ENCODE peak calls at places on chromosomes 7 and 10, in six cellular contexts. U is brain microvascular endothelial cell, G is OCI-LY7, I is endothelial cell of umbilical vein, B is kidney, Q is fibroblast of lung. F is an unnamed sample.

GRCh38 chr10:73905256-73906018 is 5.5 kb upstream of the PLAU start:
- DNase-seq in G (no peak), U (no peak), Q (no peak), B (peak; percentile 3), I (peak; percentile 55), F (no peak)

GRCh38 chr10:673492-673891 is 16.0 kb downstream of the DIP2C start:
- DNase-seq in I (no peak), B (no peak), G (no peak), Q (no peak), U (no peak), F (no peak)

GRCh38 chr7:28818996-28819395 is 139.1 kb downstream of the TRIL start:
- DNase-seq in Q (no peak), B (no peak), G (no peak), U (no peak), I (no peak), F (no peak)

GRCh38 chr7:139061416-139061815 is 25.6 kb upstream of the ZC3HAV1L start:
- DNase-seq in Q (peak; percentile 12), G (no peak), I (no peak), U (no peak), B (no peak), F (no peak)

GRCh38 chr10:44993226-44993921 is 7.3 kb upstream of the ZNF22 start:
- DNase-seq in U (no peak), Q (no peak), G (no peak), I (no peak), B (peak; percentile 68), F (no peak)

GRCh38 chr7:28536259-28536658 is 123.9 kb downstream of the CREB5 start:
- DNase-seq in U (peak; percentile 60), Q (peak; percentile 27), G (no peak), I (no peak), B (no peak), F (no peak)

GRCh38 chr7:10429516-10429915 is 544.2 kb upstream of the PHF14 start:
- DNase-seq in U (no peak), G (no peak), B (no peak), I (no peak), Q (no peak), F (no peak)

GRCh38 chr10:96339383-96339782 is 19.4 kb downstream of the OPALIN start:
- DNase-seq in B (no peak), G (no peak), Q (no peak), I (no peak), U (no peak), F (no peak)

GRCh38 chr7:12401538-12402364 is 1.9 kb downstream of the VWDE start:
- DNase-seq in B (no peak), I (peak; percentile 6), G (no peak), U (no peak), Q (no peak), F (no peak)

GRCh38 chr10:63430091-63430998 is 35.4 kb downstream of the JMJD1C start:
- DNase-seq in Q (peak; percentile 71), G (no peak), U (peak; percentile 76), B (no peak), I (peak; percentile 83), F (no peak)

GRCh38 chr7:2937701-2938513 is 93.8 kb upstream of the GNA12 start:
- DNase-seq in G (no peak), U (no peak), Q (no peak), I (no peak), B (peak; percentile 29), F (no peak)

GRCh38 chr10:76234827-76235226 is 803.4 kb downstream of the LRMDA start:
- DNase-seq in U (no peak), Q (no peak), G (no peak), I (no peak), B (no peak), F (no peak)

GRCh38 chr7:34417781-34418180 is 240.2 kb upstream of the NPSR1 start:
- DNase-seq in U (no peak), B (no peak), Q (no peak), I (peak; percentile 19), G (no peak), F (no peak)

GRCh38 chr10:132062181-132062515 is 3.6 kb upstream of the JAKMIP3 start:
- DNase-seq in I (no peak), Q (no peak), B (no peak), G (no peak), U (no peak), F (no peak)

GRCh38 chr10:128092454-128092853 is 33.8 kb downstream of the MKI67 start:
- DNase-seq in G (no peak), U (peak; percentile 25), Q (no peak), I (no peak), B (no peak), F (no peak)

GRCh38 chr10:129758591-129759021 is 205.5 kb downstream of the EBF3 start:
- DNase-seq in I (no peak), B (peak; percentile 68), Q (no peak), G (no peak), U (no peak), F (no peak)

GRCh38 chr10:86374664-86375063 is 8.1 kb upstream of the GRID1 start:
- DNase-seq in B (peak; percentile 47), I (no peak), G (no peak), U (no peak), Q (no peak), F (no peak)

GRCh38 chr10:68542046-68542445 is 14.7 kb upstream of the SLC25A16 start:
- DNase-seq in I (no peak), B (no peak), U (no peak), Q (no peak), G (no peak), F (no peak)

GRCh38 chr7:111082351-111082750 is 8.6 kb upstream of the LRRN3 start:
- DNase-seq in U (peak; percentile 74), I (no peak), G (no peak), Q (no peak), B (no peak), F (no peak)

GRCh38 chr7:34371922-34372321 is 286.1 kb upstream of the NPSR1 start:
- DNase-seq in Q (no peak), G (no peak), B (no peak), I (no peak), U (no peak), F (no peak)

GRCh38 chr7:1539346-1540321 is 9.1 kb downstream of the MAFK start:
- DNase-seq in B (peak; percentile 84), I (no peak), Q (no peak), G (no peak), U (peak; percentile 61), F (no peak)

GRCh38 chr7:77415822-77416620 is at the start of gene GSAP:
- DNase-seq in I (peak; percentile 30), G (no peak), U (no peak), B (peak; percentile 88), Q (peak; percentile 21), F (peak; percentile 81)

GRCh38 chr7:159211540-159212182 is 67.0 kb upstream of the VIPR2 start:
- DNase-seq in G (no peak), U (no peak), I (no peak), B (no peak), Q (no peak), F (no peak)

GRCh38 chr10:71431945-71432905 is 35.5 kb downstream of the CDH23 start:
- DNase-seq in B (peak; percentile 39), I (no peak), U (no peak), G (no peak), Q (no peak), F (no peak)
- TF ChIP-seq CTCF in B (no peak), I (no peak), U (peak; percentile 23), G (peak; percentile 31), Q (no peak), F (no peak)

DNA sequence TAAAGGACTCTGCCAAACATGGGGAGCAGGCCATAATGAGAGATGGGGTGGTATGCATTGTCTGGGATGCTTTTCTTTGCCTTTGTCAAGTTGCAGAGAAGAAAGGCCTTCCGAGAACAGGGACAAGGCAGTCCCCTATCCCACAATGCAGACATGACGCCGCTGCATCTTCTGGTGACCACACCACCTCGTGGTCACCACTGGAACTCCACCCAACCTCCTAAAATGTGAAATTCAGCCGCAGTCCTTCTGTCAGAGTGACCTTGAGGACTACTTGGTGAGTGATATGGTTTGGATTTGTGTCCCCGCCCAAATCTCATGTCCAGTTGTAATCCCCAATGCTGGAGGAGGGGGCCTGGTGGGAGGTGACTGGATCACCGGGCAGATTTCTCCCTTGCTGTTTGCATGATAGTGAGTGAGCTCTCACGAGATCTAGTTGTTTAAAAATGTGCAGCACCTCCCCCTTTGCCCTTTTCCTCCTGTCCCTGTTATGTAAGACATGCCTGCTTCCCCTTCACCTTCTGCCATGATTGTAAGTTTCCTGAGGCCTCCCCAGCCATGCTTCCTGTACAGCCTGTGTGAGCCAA is 15.2 kb upstream of the FRMPD2 start:
- DNase-seq in B (no peak), I (peak; percentile 64), U (peak; percentile 43), Q (peak; percentile 44), G (peak; percentile 52), F (peak; percentile 57)
- TF ChIP-seq CTCF in B (peak; percentile 84), I (peak; percentile 87), U (peak; percentile 87), Q (peak; percentile 72), G (peak; percentile 84), F (peak; percentile 81)

GRCh38 chr10:35228058-35228457 is 101.4 kb downstream of the CREM start:
- DNase-seq in Q (no peak), G (no peak), B (no peak), I (no peak), U (no peak), F (no peak)
- TF ChIP-seq CTCF in Q (no peak), G (no peak), B (no peak), I (no peak), U (no peak), F (no peak)

GRCh38 chr7:104985259-104985617 is 28.8 kb upstream of the KMT2E start:
- DNase-seq in G (no peak), U (no peak), Q (no peak), I (no peak), B (no peak), F (no peak)

GRCh38 chr7:104984591-104985258 is 29.3 kb upstream of the KMT2E start:
- DNase-seq in B (no peak), Q (no peak), G (no peak), U (no peak), I (no peak), F (no peak)

GRCh38 chr7:104982773-104983619 is 31.0 kb upstream of the KMT2E start:
- DNase-seq in G (peak; percentile 52), B (no peak), Q (no peak), I (no peak), U (no peak), F (no peak)

GRCh38 chr7:104982308-104982755 is 31.7 kb upstream of the KMT2E start:
- DNase-seq in B (no peak), Q (no peak), G (no peak), I (no peak), U (no peak), F (no peak)

DNA sequence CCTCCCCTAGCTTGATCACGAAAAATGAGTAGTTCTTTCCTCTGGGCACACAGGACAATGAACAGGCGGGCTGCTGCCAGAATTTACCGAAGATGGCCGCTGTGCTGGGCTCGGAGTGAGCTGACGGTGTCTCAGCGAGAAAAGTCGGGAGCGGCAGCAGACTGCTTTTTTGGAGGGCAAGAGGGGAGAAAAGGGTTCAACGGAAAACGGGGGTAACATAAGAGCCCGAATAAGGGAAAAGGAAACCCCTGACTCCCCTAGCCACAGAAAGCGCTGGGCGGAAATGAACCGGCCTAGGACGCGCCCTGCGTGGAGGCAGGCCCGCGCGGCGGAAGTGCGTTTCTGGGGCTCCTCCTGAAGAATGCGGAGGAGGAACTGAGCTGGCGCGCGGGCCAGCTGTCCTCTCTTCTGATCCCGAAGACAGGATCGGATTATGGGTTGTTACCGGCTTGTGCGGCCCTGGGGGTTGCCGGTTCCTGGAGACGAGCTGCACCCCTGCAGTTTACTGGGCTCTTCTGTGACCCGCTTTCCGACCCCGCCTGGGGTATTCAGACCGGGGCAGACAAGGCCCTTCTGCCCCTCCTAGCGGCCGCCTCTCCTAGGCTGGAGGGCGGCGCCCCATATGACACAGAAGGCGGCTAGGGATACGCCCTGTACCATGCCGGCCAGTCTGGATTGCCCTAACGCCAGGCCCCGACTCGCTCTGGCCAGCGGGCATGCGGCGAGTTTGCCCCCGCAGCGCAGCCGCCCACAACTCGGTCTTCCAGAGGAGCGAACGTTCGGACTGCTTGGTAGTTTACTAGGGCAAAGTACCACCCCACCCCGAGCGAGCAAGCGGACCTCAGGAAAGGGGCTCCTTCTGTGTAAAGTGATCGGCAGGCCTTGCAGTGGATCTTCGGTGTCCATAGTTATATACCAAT is 30.1 kb upstream of the KMT2E start:
- DNase-seq in G (peak; percentile 84), I (peak; percentile 91), Q (peak; percentile 85), B (peak; percentile 97), U (peak; percentile 74), F (peak; percentile 87)
- TF ChIP-seq CTCF in G (peak; percentile 65), I (peak; percentile 64), Q (peak; percentile 48), B (peak; percentile 47), U (peak; percentile 73), F (peak; percentile 51)